ENCODE peak calls at places on chromosomes 5 and 9, in eight cellular contexts. F is activated CD8-positive, alpha-beta memory T cell treated with anti-CD3 and anti-CD28 coated beads for 48 hours; S is ecto neural progenitor cell; G is HL-60; L is epithelial cell of esophagus; Z is NCI-H748 treated with DMSO at 0.1 percent for 48 hours; H is GM12891; M is stimulated activated naive CD4-positive, alpha-beta T cell. I is an unnamed sample.

GRCh38 chr5:21063146-21063545 is 1075.1 kb upstream of the CDH18 start:
- DNase-seq in M (no peak), H (no peak), S (no peak), G (no peak), F (no peak), Z (no peak), L (peak; percentile 9), I (no peak)

GRCh38 chr5:128196791-128197190 is 113.2 kb downstream of the SLC12A2 start:
- DNase-seq in G (no peak), M (peak; percentile 75), L (no peak), S (no peak), F (no peak), H (no peak), Z (no peak), I (no peak)

GRCh38 chr5:77211013-77211690 is 672 bp downstream of the PDE8B start:
- DNase-seq in Z (peak; percentile 27), S (peak; percentile 55), L (no peak), F (no peak), M (no peak), G (no peak), H (no peak), I (no peak)

GRCh38 chr5:170225326-170226137 is 7.3 kb upstream of the C5orf58 start:
- DNase-seq in M (peak; percentile 36), Z (peak; percentile 61), S (peak; percentile 78), G (peak; percentile 69), H (peak; percentile 39), F (peak; percentile 20), L (peak; percentile 74), I (peak; percentile 20)

GRCh38 chr9:71765693-71766092 is 2.6 kb downstream of the CEMIP2 start:
- DNase-seq in G (no peak), L (peak; percentile 91), H (no peak), S (no peak), M (no peak), Z (no peak), F (no peak), I (no peak)

GRCh38 chr5:78706381-78706780 is 57.8 kb upstream of the LHFPL2 start:
- DNase-seq in Z (no peak), F (no peak), S (no peak), G (no peak), H (no peak), L (no peak), M (no peak), I (no peak)

GRCh38 chr9:108434502-108434901 is 421.3 kb downstream of the ACTL7B start:
- DNase-seq in S (no peak), F (no peak), H (no peak), G (no peak), M (no peak), Z (no peak), L (no peak), I (no peak)

GRCh38 chr9:137583957-137584356 is 5.2 kb upstream of the DPH7 start:
- DNase-seq in L (no peak), F (no peak), G (no peak), S (no peak), H (no peak), M (no peak), Z (no peak), I (no peak)

GRCh38 chr9:127825319-127826051 is 22.8 kb downstream of the FPGS start:
- DNase-seq in G (no peak), M (no peak), S (peak; percentile 90), F (no peak), L (no peak), Z (no peak), H (no peak), I (no peak)

GRCh38 chr9:2570615-2571479 is 50.7 kb upstream of the VLDLR start:
- DNase-seq in M (no peak), H (no peak), Z (peak; percentile 86), F (peak; percentile 7), L (peak; percentile 70), S (no peak), G (peak; percentile 95), I (peak; percentile 93)

GRCh38 chr5:69217154-69217731 is 17.4 kb upstream of the CDK7 start:
- DNase-seq in S (no peak), M (no peak), G (no peak), L (no peak), F (no peak), H (no peak), Z (no peak), I (no peak)

GRCh38 chr5:14264605-14265316 is 121.6 kb downstream of the TRIO start:
- DNase-seq in Z (peak; percentile 99), G (peak; percentile 66), M (peak; percentile 30), L (peak; percentile 97), H (peak; percentile 44), F (peak; percentile 54), S (peak; percentile 94), I (peak; percentile 87)

GRCh38 chr9:111700776-111701175 is 39.4 kb downstream of the GNG10 start:
- DNase-seq in F (no peak), H (no peak), M (no peak), Z (no peak), L (no peak), G (no peak), S (no peak), I (peak; percentile 15)

GRCh38 chr9:137114613-137115393 is at the start of gene DPP7:
- DNase-seq in L (peak; percentile 48), G (peak; percentile 68), Z (peak; percentile 8), S (peak; percentile 65), F (peak; percentile 66), M (peak; percentile 54), H (peak; percentile 97), I (no peak)

GRCh38 chr9:74800226-74800625 is 87.5 kb downstream of the TRPM6 start:
- DNase-seq in M (no peak), S (no peak), G (no peak), L (no peak), F (no peak), H (no peak), Z (no peak), I (no peak)

GRCh38 chr9:32423371-32423770 is 38.9 kb downstream of the ACO1 start:
- DNase-seq in M (no peak), G (no peak), Z (no peak), F (no peak), S (no peak), L (peak; percentile 64), H (no peak), I (no peak)

GRCh38 chr9:69044226-69045219 is 9.0 kb downstream of the FXN start:
- DNase-seq in L (no peak), F (no peak), S (no peak), H (no peak), M (no peak), G (no peak), Z (no peak), I (no peak)

GRCh38 chr9:91179237-91180138 is 182.2 kb downstream of the AUH start:
- DNase-seq in M (no peak), H (no peak), Z (no peak), L (peak; percentile 29), G (no peak), S (no peak), F (no peak), I (no peak)

GRCh38 chr5:80655231-80655784 is 525 bp upstream of the DHFR start:
- DNase-seq in H (no peak), G (no peak), L (peak; percentile 33), S (no peak), M (no peak), F (no peak), Z (no peak), I (no peak)

GRCh38 chr5:177412603-177413233 is 3.4 kb upstream of the F12 start:
- DNase-seq in Z (no peak), S (no peak), F (no peak), G (no peak), M (no peak), L (no peak), H (no peak), I (no peak)

GRCh38 chr9:92641092-92641809 is 28.7 kb downstream of the IPPK start:
- DNase-seq in S (no peak), L (no peak), H (no peak), G (no peak), Z (no peak), F (no peak), M (no peak), I (no peak)

GRCh38 chr9:123637940-123638634 is 282.1 kb downstream of the CRB2 start:
- DNase-seq in Z (no peak), G (peak; percentile 72), M (peak; percentile 10), F (no peak), H (no peak), S (no peak), L (no peak), I (peak; percentile 88)

GRCh38 chr9:20227166-20227874 is 395.0 kb downstream of the MLLT3 start:
- DNase-seq in Z (no peak), M (no peak), F (no peak), L (no peak), H (no peak), S (no peak), G (no peak), I (no peak)

GRCh38 chr9:97660345-97660744 is 26.7 kb downstream of the NCBP1 start:
- DNase-seq in L (no peak), F (no peak), G (peak; percentile 51), M (no peak), H (no peak), Z (no peak), S (no peak), I (no peak)

GRCh38 chr9:109799792-109800191 is 19.8 kb downstream of the PALM2AKAP2 start:
- DNase-seq in S (no peak), H (no peak), F (no peak), G (no peak), Z (no peak), L (peak; percentile 21), M (no peak), I (no peak)

GRCh38 chr9:76894198-76894597 is 11.7 kb downstream of the PRUNE2 start:
- DNase-seq in G (no peak), F (no peak), S (no peak), Z (no peak), H (no peak), M (no peak), L (no peak), I (no peak)

GRCh38 chr9:34457266-34458012 is 931 bp downstream of the FAM219A start:
- DNase-seq in G (no peak), H (no peak), M (no peak), Z (peak; percentile 50), F (no peak), S (peak; percentile 75), L (peak; percentile 74), I (no peak)

GRCh38 chr5:120055858-120056257 is 408.2 kb upstream of the PRR16 start:
- DNase-seq in M (no peak), F (no peak), L (peak; percentile 57), S (no peak), G (no peak), Z (no peak), H (no peak), I (no peak)

GRCh38 chr5:11482011-11482410 is 422.2 kb downstream of the CTNND2 start:
- DNase-seq in Z (no peak), M (no peak), G (no peak), H (no peak), F (no peak), L (no peak), S (no peak), I (no peak)